ENCODE peak calls at places on chromosomes 5 and 9, in ten cellular contexts. J, T, Q, D, U, P, E, Y, O and W are unnamed samples.

GRCh38 chr5:160233215-160233614 is 3.9 kb downstream of the FABP6 start:
- DNase-seq in J (no peak), T (no peak), Q (peak; percentile 31), D (peak; percentile 47), U (no peak), P (no peak), E (no peak), Y (no peak), O (no peak), W (no peak)

GRCh38 chr5:104800440-104801048 is 1238.0 kb upstream of the NUDT12 start:
- DNase-seq in J (no peak), T (no peak), Q (no peak), D (no peak), U (no peak), P (no peak), E (no peak), Y (no peak), O (no peak), W (no peak)

GRCh38 chr5:59007460-59008063 is 424.7 kb downstream of the RAB3C start:
- DNase-seq in J (no peak), T (no peak), Q (peak; percentile 41), D (peak; percentile 31), U (no peak), P (no peak), E (no peak), Y (no peak), O (no peak), W (no peak)

GRCh38 chr5:87122171-87122977 is 145.3 kb upstream of the RASA1 start:
- DNase-seq in J (no peak), T (no peak), Q (no peak), D (no peak), U (no peak), P (no peak), E (no peak), Y (no peak), O (no peak), W (no peak)

GRCh38 chr5:119453045-119453383 is 717 bp downstream of the HSD17B4 start:
- DNase-seq in J (no peak), T (no peak), Q (peak; percentile 30), D (peak; percentile 28), U (no peak), P (no peak), E (no peak), Y (no peak), O (no peak), W (peak; percentile 6)

GRCh38 chr9:130694205-130694604 is 625 bp downstream of the EXOSC2 start:
- DNase-seq in J (no peak), T (no peak), Q (no peak), D (no peak), U (no peak), P (no peak), E (no peak), Y (no peak), O (no peak), W (no peak)

GRCh38 chr5:37005252-37005651 is 128.7 kb downstream of the NIPBL start:
- DNase-seq in J (no peak), T (no peak), Q (peak; percentile 24), D (peak; percentile 22), U (no peak), P (no peak), E (no peak), Y (no peak), O (no peak), W (no peak)

GRCh38 chr9:33114746-33115145 is 38.3 kb upstream of the SMU1 start:
- DNase-seq in J (no peak), T (no peak), Q (no peak), D (no peak), U (no peak), P (no peak), E (no peak), Y (no peak), O (peak; percentile 42), W (no peak)

GRCh38 chr5:151659001-151659754 is 27.5 kb downstream of the SPARC start:
- DNase-seq in J (peak; percentile 65), T (peak; percentile 67), Q (peak; percentile 82), D (peak; percentile 71), U (peak; percentile 79), P (peak; percentile 64), E (peak; percentile 2), Y (peak; percentile 92), O (peak; percentile 93), W (peak; percentile 73)

GRCh38 chr5:57004800-57005199 is 52.9 kb upstream of the MIER3 start:
- DNase-seq in J (no peak), T (no peak), Q (no peak), D (no peak), U (no peak), P (no peak), E (no peak), Y (no peak), O (no peak), W (no peak)

GRCh38 chr9:83304686-83305085 is 233.5 kb downstream of the FRMD3 start:
- DNase-seq in J (no peak), T (no peak), Q (peak; percentile 91), D (peak; percentile 25), U (no peak), P (no peak), E (no peak), Y (no peak), O (no peak), W (peak; percentile 86)

GRCh38 chr9:106878943-106879916 is 16.3 kb downstream of the ZNF462 start:
- DNase-seq in J (no peak), T (no peak), Q (peak; percentile 95), D (peak; percentile 89), U (no peak), P (no peak), E (no peak), Y (no peak), O (no peak), W (peak; percentile 75)

GRCh38 chr9:98083059-98083458 is 26.5 kb downstream of the NANS start:
- DNase-seq in J (no peak), T (no peak), Q (peak; percentile 42), D (no peak), U (no peak), P (no peak), E (no peak), Y (no peak), O (no peak), W (peak; percentile 16)

GRCh38 chr5:132821791-132822190 is 8.7 kb downstream of the SHROOM1 start:
- DNase-seq in J (no peak), T (no peak), Q (peak; percentile 50), D (no peak), U (no peak), P (no peak), E (no peak), Y (no peak), O (no peak), W (no peak)

GRCh38 chr9:124774131-124774978 is 2.6 kb upstream of the OLFML2A start:
- DNase-seq in J (peak; percentile 68), T (peak; percentile 78), Q (peak; percentile 65), D (peak; percentile 72), U (peak; percentile 81), P (peak; percentile 73), E (peak; percentile 68), Y (peak; percentile 91), O (peak; percentile 96), W (peak; percentile 61)

GRCh38 chr9:109905472-109905871 is 125.5 kb downstream of the PALM2AKAP2 start:
- DNase-seq in J (no peak), T (no peak), Q (no peak), D (no peak), U (no peak), P (no peak), E (no peak), Y (no peak), O (no peak), W (no peak)

GRCh38 chr9:36763778-36764177 is 191.1 kb downstream of the MELK start:
- DNase-seq in J (no peak), T (no peak), Q (no peak), D (no peak), U (no peak), P (no peak), E (no peak), Y (no peak), O (no peak), W (no peak)

GRCh38 chr5:148561712-148562365 is 92.5 kb downstream of the HTR4 start:
- DNase-seq in J (no peak), T (no peak), Q (no peak), D (no peak), U (no peak), P (no peak), E (no peak), Y (no peak), O (no peak), W (no peak)

GRCh38 chr5:92605591-92605990 is 975.4 kb downstream of the NR2F1-AS1 start:
- DNase-seq in J (no peak), T (no peak), Q (peak; percentile 17), D (no peak), U (no peak), P (no peak), E (no peak), Y (no peak), O (no peak), W (no peak)

GRCh38 chr5:125011982-125012381 is 265.5 kb upstream of the ZNF608 start:
- DNase-seq in J (no peak), T (no peak), Q (no peak), D (no peak), U (no peak), P (no peak), E (no peak), Y (no peak), O (no peak), W (no peak)

GRCh38 chr5:54563083-54563761 is 45.7 kb downstream of the SNX18 start:
- DNase-seq in J (no peak), T (no peak), Q (no peak), D (no peak), U (no peak), P (no peak), E (no peak), Y (no peak), O (no peak), W (no peak)

GRCh38 chr5:122458278-122458872 is 146.3 kb downstream of the SNCAIP start:
- DNase-seq in J (no peak), T (no peak), Q (peak; percentile 15), D (peak; percentile 9), U (no peak), P (no peak), E (no peak), Y (no peak), O (no peak), W (no peak)

GRCh38 chr9:75880556-75880955 is 9.9 kb upstream of the PCSK5 start:
- DNase-seq in J (no peak), T (no peak), Q (no peak), D (no peak), U (no peak), P (no peak), E (no peak), Y (no peak), O (no peak), W (peak; percentile 2)

GRCh38 chr5:33299621-33300208 is 141.1 kb upstream of the TARS1 start:
- DNase-seq in J (no peak), T (no peak), Q (peak; percentile 80), D (peak; percentile 84), U (no peak), P (no peak), E (no peak), Y (peak; percentile 48), O (no peak), W (peak; percentile 67)

GRCh38 chr9:107989099-107989498 is 499.5 kb upstream of the KLF4 start:
- DNase-seq in J (no peak), T (no peak), Q (peak; percentile 61), D (no peak), U (no peak), P (no peak), E (no peak), Y (no peak), O (no peak), W (no peak)

GRCh38 chr5:176447982-176448608 is at the start of gene FAF2:
- DNase-seq in J (peak; percentile 100), T (peak; percentile 96), Q (peak; percentile 99), D (peak; percentile 97), U (peak; percentile 100), P (peak; percentile 98), E (peak; percentile 95), Y (peak; percentile 100), O (peak; percentile 100), W (peak; percentile 100)

GRCh38 chr9:84218322-84218721 is 122.2 kb downstream of the SLC28A3 start:
- DNase-seq in J (no peak), T (no peak), Q (no peak), D (no peak), U (no peak), P (no peak), E (no peak), Y (no peak), O (no peak), W (no peak)

GRCh38 chr5:124235576-124235975 is 510.9 kb downstream of the ZNF608 start:
- DNase-seq in J (no peak), T (no peak), Q (no peak), D (no peak), U (no peak), P (no peak), E (no peak), Y (no peak), O (no peak), W (no peak)